ENCODE peak calls at places on chromosome 11, in four cellular contexts. H is HepG2, Q is GM12878, B is WTC11. C is an unnamed sample.

GRCh38 chr11:63614136-63614664 is at the start of gene PLAAT3:
- DNase-seq in H (no peak), Q (no peak), B (peak), C (peak)

GRCh38 chr11:45073575-45074225 is 72.7 kb upstream of the PRDM11 start:
- DNase-seq in H (no peak), B (no peak), Q (no peak), C (no peak)

GRCh38 chr11:111696556-111696955 is 69.6 kb downstream of the PPP2R1B start:
- DNase-seq in B (no peak), Q (no peak), H (no peak), C (no peak)

GRCh38 chr11:117717485-117718314 is 79.3 kb downstream of the DSCAML1 start:
- DNase-seq in B (peak), Q (no peak), H (peak), C (no peak)

GRCh38 chr11:95596011-95596489 is 193.5 kb downstream of the FAM76B start:
- DNase-seq in Q (no peak), H (no peak), B (no peak), C (no peak)

GRCh38 chr11:1564535-1565172 is 7.4 kb downstream of the DUSP8 start:
- DNase-seq in B (peak), H (no peak), Q (no peak), C (peak)

GRCh38 chr11:92964471-92964870 is 5.0 kb upstream of the MTNR1B start:
- DNase-seq in Q (no peak), B (no peak), H (no peak), C (no peak)

GRCh38 chr11:68037481-68038225 is 1.2 kb upstream of the TCIRG1 start:
- DNase-seq in Q (no peak), B (no peak), H (no peak), C (no peak)

GRCh38 chr11:68753300-68753699 is 2.0 kb upstream of the TESMIN start:
- DNase-seq in Q (no peak), B (no peak), H (no peak), C (no peak)

GRCh38 chr11:67062526-67063373 is 6.1 kb downstream of the RHOD start:
- DNase-seq in H (no peak), Q (no peak), B (no peak), C (no peak)

GRCh38 chr11:1928891-1929541 is 9.5 kb downstream of the TNNT3 start:
- DNase-seq in Q (no peak), B (no peak), H (no peak), C (no peak)

GRCh38 chr11:17733261-17733660 is 1.3 kb upstream of the KCNC1 start:
- DNase-seq in B (no peak), H (no peak), Q (no peak), C (no peak)

DNA sequence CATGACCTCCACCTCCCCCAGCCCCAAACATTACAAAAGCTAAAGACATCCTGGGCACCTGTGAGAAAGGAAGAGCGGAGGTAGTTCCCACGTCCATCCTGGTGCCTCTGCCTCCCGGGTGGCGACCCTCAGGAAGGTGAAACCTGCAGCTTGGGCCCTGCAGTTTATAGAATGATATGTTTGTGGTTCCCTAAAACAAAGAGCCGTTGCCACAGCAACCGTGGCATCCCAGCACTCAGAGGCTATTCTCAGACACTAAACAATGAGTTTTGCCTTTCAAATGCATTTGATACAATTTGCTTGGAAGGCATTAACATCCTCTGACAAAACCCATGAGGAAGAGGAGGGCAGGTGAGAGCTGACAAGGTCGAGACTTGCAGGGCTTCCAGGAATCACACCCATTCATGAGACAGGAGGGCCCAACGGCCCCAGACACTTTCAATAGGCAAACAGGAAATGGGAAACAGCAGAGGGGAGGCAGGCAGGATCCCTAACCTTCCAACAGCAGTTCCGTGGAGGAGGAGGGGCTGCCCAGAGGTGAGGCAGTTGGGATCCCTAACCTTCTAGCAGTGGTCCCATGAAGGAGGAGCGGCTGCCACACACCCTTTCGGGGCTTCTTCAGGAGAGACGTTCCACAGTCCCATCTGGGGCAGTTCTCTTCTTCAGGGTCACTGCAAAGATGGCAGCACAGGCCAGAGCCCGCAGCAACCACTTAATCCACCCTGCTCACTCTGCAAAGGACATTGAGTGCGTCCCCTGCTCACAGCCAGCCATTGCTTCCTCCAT is 379.2 kb downstream of the SHANK2 start:
- DNase-seq in H (no peak), B (peak), Q (no peak), C (no peak)
- TF ChIP-seq TCF7 in H (no peak), B (no peak), Q (no peak), C (no peak)

DNA sequence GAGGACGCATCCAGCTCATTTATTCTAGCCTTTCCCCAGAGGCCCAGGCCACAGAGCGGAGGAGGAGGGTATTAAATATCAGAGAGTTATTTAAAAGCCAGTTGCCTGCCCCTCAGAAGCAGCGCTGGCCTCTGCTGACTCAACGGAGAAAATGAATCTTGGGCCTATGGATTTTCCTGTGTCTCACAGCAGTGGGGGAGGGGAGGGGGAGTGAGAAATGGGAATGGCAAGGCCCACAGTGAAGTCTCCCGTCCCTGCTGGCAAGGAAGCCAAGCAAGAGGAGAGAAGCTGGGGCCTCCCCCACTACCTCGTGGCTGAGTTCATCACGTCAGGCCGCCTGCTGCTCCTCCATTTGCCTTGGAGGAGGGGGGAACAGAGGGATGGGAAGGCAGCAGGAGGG is 4.5 kb upstream of the TPBGL start:
- DNase-seq in B (peak), Q (no peak), H (no peak), C (no peak)
- TF ChIP-seq TCF7 in B (no peak), Q (no peak), H (no peak), C (no peak)

GRCh38 chr11:119912214-119912613 is 183.2 kb upstream of the NECTIN1 start:
- DNase-seq in H (no peak), B (no peak), Q (no peak), C (no peak)
- TF ChIP-seq TCF7 in H (no peak), B (no peak), Q (no peak), C (no peak)

GRCh38 chr11:33893711-33894401 is 2.0 kb upstream of the LMO2 start:
- DNase-seq in H (no peak), B (no peak), Q (peak), C (no peak)
- TF ChIP-seq TCF7 in H (no peak), B (no peak), Q (peak), C (no peak)

GRCh38 chr11:130145975-130146776 is 13.4 kb upstream of the ST14 start:
- DNase-seq in Q (no peak), H (peak), B (peak), C (no peak)

GRCh38 chr11:130145328-130145812 is 14.2 kb upstream of the ST14 start:
- DNase-seq in Q (no peak), B (no peak), H (peak), C (no peak)

GRCh38 chr11:130144721-130145327 is 14.8 kb upstream of the ST14 start:
- DNase-seq in B (no peak), H (peak), Q (no peak), C (no peak)

GRCh38 chr11:130148927-130149326 is 10.7 kb upstream of the ST14 start:
- DNase-seq in Q (no peak), B (no peak), H (no peak), C (no peak)

DNA sequence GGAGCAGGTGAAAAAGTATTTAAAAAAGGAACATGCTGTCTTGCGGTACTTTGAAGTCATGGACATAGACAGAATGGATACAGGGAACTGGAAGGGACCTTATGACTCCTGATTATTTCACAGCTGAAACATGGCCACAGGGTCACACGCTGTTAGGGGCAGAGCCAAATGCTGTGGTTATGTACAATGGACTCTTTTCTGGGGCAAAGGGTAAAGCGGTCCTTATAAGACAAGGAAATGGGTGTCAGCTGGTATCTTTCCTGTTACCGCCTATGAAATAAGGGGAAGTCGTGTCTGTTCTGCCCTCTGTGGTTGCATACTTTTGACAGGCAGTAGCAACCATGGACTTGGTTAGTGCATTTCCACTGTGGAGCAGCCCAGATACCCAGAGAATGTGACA is 12.8 kb upstream of the ST14 start:
- DNase-seq in Q (no peak), H (no peak), B (no peak), C (no peak)
- TF ChIP-seq TCF7 in Q (no peak), H (no peak), B (no peak), C (no peak)

GRCh38 chr11:75944515-75944914 is 129.5 kb downstream of the UVRAG start:
- DNase-seq in B (no peak), H (no peak), Q (no peak), C (no peak)

GRCh38 chr11:75950141-75950540 is 135.1 kb downstream of the UVRAG start:
- DNase-seq in B (no peak), H (no peak), Q (no peak), C (no peak)

GRCh38 chr11:75945925-75946324 is 130.9 kb downstream of the UVRAG start:
- DNase-seq in Q (no peak), B (no peak), H (no peak), C (no peak)

GRCh38 chr11:75949023-75949672 is 134.1 kb downstream of the UVRAG start:
- DNase-seq in H (no peak), Q (no peak), B (no peak), C (no peak)

GRCh38 chr11:75946531-75947530 is 131.8 kb downstream of the UVRAG start:
- DNase-seq in H (no peak), B (no peak), Q (no peak), C (no peak)
- TF ChIP-seq TCF7 in H (no peak), B (no peak), Q (no peak), C (no peak)

DNA sequence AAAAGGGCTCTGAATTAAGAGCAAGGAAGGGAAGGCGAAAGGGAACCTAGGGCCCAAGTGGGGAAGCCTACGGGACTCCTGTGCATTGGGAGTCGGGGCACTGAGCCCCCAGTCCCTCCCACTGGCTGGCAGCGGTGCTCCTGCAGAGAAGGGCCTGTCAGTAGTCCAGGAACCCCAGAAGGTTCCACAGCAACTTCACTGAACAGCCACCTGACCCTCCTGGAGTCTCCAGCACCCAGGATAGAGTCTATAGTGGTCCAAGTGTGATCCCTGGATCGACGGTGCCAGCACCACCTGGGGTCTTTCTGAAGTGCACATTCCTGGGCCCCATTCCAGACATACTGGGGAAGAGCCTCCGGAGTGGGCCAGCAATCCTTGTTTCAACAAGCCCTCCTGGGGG is 100.0 kb upstream of the B3GAT1 start:
- DNase-seq in Q (no peak), B (no peak), H (no peak), C (no peak)
- TF ChIP-seq TCF7 in Q (no peak), B (no peak), H (no peak), C (no peak)